ENCODE peak calls at places on chromosomes 5 and 9, in eight cellular contexts. One of them, this sample, is unnamed.

GRCh38 chr5:159786901-159787691 is 129.2 kb upstream of the ADRA1B start:
- DNase-seq in stimulated activated CD4-positive, alpha-beta T cell treated with anti-CD3 and anti-CD28 coated beads, Interleukin-12 subunit alpha, Interleukin-12 subunit beta, amount 100 ng/mL, for 4 hours: no peak
- DNase-seq in mucosa of gallbladder: no peak
- DNase-seq in substantia nigra: no peak
- DNase-seq in cardiac septum: no peak
- DNase-seq in hypothalamus: no peak
- DNase-seq in frontal cortex: no peak
- DNase-seq in activated T-helper 2 cell treated with anti-CD3 and anti-CD28 coated beads, Interferon-gamma antibody, Interleukin-2, Interleukin-4, amounts not matched to agents 10 μg/mL and 5 μg/mL and 100 μg/mL, durations not matched to agents 14 hours and 24 hours and 36 hours: no peak
- DNase-seq in this sample: no peak

GRCh38 chr5:159001247-159001646 is 98.5 kb downstream of the EBF1 start:
- DNase-seq in frontal cortex: no peak
- DNase-seq in activated T-helper 2 cell treated with anti-CD3 and anti-CD28 coated beads, Interferon-gamma antibody, Interleukin-2, Interleukin-4, amounts not matched to agents 10 μg/mL and 5 μg/mL and 100 μg/mL, durations not matched to agents 14 hours and 24 hours and 36 hours: no peak
- DNase-seq in mucosa of gallbladder: no peak
- DNase-seq in cardiac septum: no peak
- DNase-seq in substantia nigra: no peak
- DNase-seq in stimulated activated CD4-positive, alpha-beta T cell treated with anti-CD3 and anti-CD28 coated beads, Interleukin-12 subunit alpha, Interleukin-12 subunit beta, amount 100 ng/mL, for 4 hours: no peak
- DNase-seq in hypothalamus: no peak
- DNase-seq in this sample: no peak

GRCh38 chr5:133789428-133789827 is 177.1 kb upstream of the FSTL4 start:
- DNase-seq in mucosa of gallbladder: no peak
- DNase-seq in cardiac septum: no peak
- DNase-seq in frontal cortex: no peak
- DNase-seq in activated T-helper 2 cell treated with anti-CD3 and anti-CD28 coated beads, Interferon-gamma antibody, Interleukin-2, Interleukin-4, amounts not matched to agents 10 μg/mL and 5 μg/mL and 100 μg/mL, durations not matched to agents 14 hours and 24 hours and 36 hours: no peak
- DNase-seq in stimulated activated CD4-positive, alpha-beta T cell treated with anti-CD3 and anti-CD28 coated beads, Interleukin-12 subunit alpha, Interleukin-12 subunit beta, amount 100 ng/mL, for 4 hours: no peak
- DNase-seq in substantia nigra: no peak
- DNase-seq in hypothalamus: no peak
- DNase-seq in this sample: no peak

GRCh38 chr5:54845567-54845941 is 139.8 kb downstream of the ESM1 start:
- DNase-seq in substantia nigra: no peak
- DNase-seq in cardiac septum: no peak
- DNase-seq in stimulated activated CD4-positive, alpha-beta T cell treated with anti-CD3 and anti-CD28 coated beads, Interleukin-12 subunit alpha, Interleukin-12 subunit beta, amount 100 ng/mL, for 4 hours: no peak
- DNase-seq in hypothalamus: no peak
- DNase-seq in activated T-helper 2 cell treated with anti-CD3 and anti-CD28 coated beads, Interferon-gamma antibody, Interleukin-2, Interleukin-4, amounts not matched to agents 10 μg/mL and 5 μg/mL and 100 μg/mL, durations not matched to agents 14 hours and 24 hours and 36 hours: no peak
- DNase-seq in mucosa of gallbladder: no peak
- DNase-seq in frontal cortex: no peak
- DNase-seq in this sample: no peak

GRCh38 chr5:80181618-80182211 is 74.1 kb downstream of the SERINC5 start:
- DNase-seq in mucosa of gallbladder: peak
- DNase-seq in stimulated activated CD4-positive, alpha-beta T cell treated with anti-CD3 and anti-CD28 coated beads, Interleukin-12 subunit alpha, Interleukin-12 subunit beta, amount 100 ng/mL, for 4 hours: no peak
- DNase-seq in frontal cortex: no peak
- DNase-seq in substantia nigra: no peak
- DNase-seq in hypothalamus: no peak
- DNase-seq in activated T-helper 2 cell treated with anti-CD3 and anti-CD28 coated beads, Interferon-gamma antibody, Interleukin-2, Interleukin-4, amounts not matched to agents 10 μg/mL and 5 μg/mL and 100 μg/mL, durations not matched to agents 14 hours and 24 hours and 36 hours: peak
- DNase-seq in cardiac septum: no peak
- DNase-seq in this sample: no peak

GRCh38 chr9:28951945-28952344 is 1378.7 kb upstream of the C9orf72 start:
- DNase-seq in frontal cortex: no peak
- DNase-seq in cardiac septum: no peak
- DNase-seq in stimulated activated CD4-positive, alpha-beta T cell treated with anti-CD3 and anti-CD28 coated beads, Interleukin-12 subunit alpha, Interleukin-12 subunit beta, amount 100 ng/mL, for 4 hours: no peak
- DNase-seq in substantia nigra: no peak
- DNase-seq in mucosa of gallbladder: no peak
- DNase-seq in hypothalamus: no peak
- DNase-seq in activated T-helper 2 cell treated with anti-CD3 and anti-CD28 coated beads, Interferon-gamma antibody, Interleukin-2, Interleukin-4, amounts not matched to agents 10 μg/mL and 5 μg/mL and 100 μg/mL, durations not matched to agents 14 hours and 24 hours and 36 hours: no peak
- DNase-seq in this sample: no peak

GRCh38 chr9:82495884-82496777 is 507.6 kb downstream of the SPATA31D1 start:
- DNase-seq in activated T-helper 2 cell treated with anti-CD3 and anti-CD28 coated beads, Interferon-gamma antibody, Interleukin-2, Interleukin-4, amounts not matched to agents 10 μg/mL and 5 μg/mL and 100 μg/mL, durations not matched to agents 14 hours and 24 hours and 36 hours: no peak
- DNase-seq in cardiac septum: no peak
- DNase-seq in stimulated activated CD4-positive, alpha-beta T cell treated with anti-CD3 and anti-CD28 coated beads, Interleukin-12 subunit alpha, Interleukin-12 subunit beta, amount 100 ng/mL, for 4 hours: no peak
- DNase-seq in frontal cortex: no peak
- DNase-seq in substantia nigra: no peak
- DNase-seq in mucosa of gallbladder: no peak
- DNase-seq in hypothalamus: no peak
- DNase-seq in this sample: no peak

GRCh38 chr5:179805529-179806249 is 977 bp downstream of the MGAT4B start:
- DNase-seq in hypothalamus: peak
- DNase-seq in activated T-helper 2 cell treated with anti-CD3 and anti-CD28 coated beads, Interferon-gamma antibody, Interleukin-2, Interleukin-4, amounts not matched to agents 10 μg/mL and 5 μg/mL and 100 μg/mL, durations not matched to agents 14 hours and 24 hours and 36 hours: no peak
- DNase-seq in substantia nigra: no peak
- DNase-seq in frontal cortex: peak
- DNase-seq in mucosa of gallbladder: peak
- DNase-seq in cardiac septum: no peak
- DNase-seq in stimulated activated CD4-positive, alpha-beta T cell treated with anti-CD3 and anti-CD28 coated beads, Interleukin-12 subunit alpha, Interleukin-12 subunit beta, amount 100 ng/mL, for 4 hours: peak
- DNase-seq in this sample: peak

GRCh38 chr9:85522459-85523092 is 219.2 kb downstream of the AGTPBP1 start:
- DNase-seq in activated T-helper 2 cell treated with anti-CD3 and anti-CD28 coated beads, Interferon-gamma antibody, Interleukin-2, Interleukin-4, amounts not matched to agents 10 μg/mL and 5 μg/mL and 100 μg/mL, durations not matched to agents 14 hours and 24 hours and 36 hours: peak
- DNase-seq in mucosa of gallbladder: peak
- DNase-seq in stimulated activated CD4-positive, alpha-beta T cell treated with anti-CD3 and anti-CD28 coated beads, Interleukin-12 subunit alpha, Interleukin-12 subunit beta, amount 100 ng/mL, for 4 hours: peak
- DNase-seq in substantia nigra: no peak
- DNase-seq in hypothalamus: peak
- DNase-seq in frontal cortex: no peak
- DNase-seq in cardiac septum: peak
- DNase-seq in this sample: peak

GRCh38 chr5:56097055-56097454 is 102.3 kb upstream of the IL6ST start:
- DNase-seq in stimulated activated CD4-positive, alpha-beta T cell treated with anti-CD3 and anti-CD28 coated beads, Interleukin-12 subunit alpha, Interleukin-12 subunit beta, amount 100 ng/mL, for 4 hours: no peak
- DNase-seq in cardiac septum: no peak
- DNase-seq in frontal cortex: no peak
- DNase-seq in hypothalamus: no peak
- DNase-seq in mucosa of gallbladder: no peak
- DNase-seq in substantia nigra: no peak
- DNase-seq in activated T-helper 2 cell treated with anti-CD3 and anti-CD28 coated beads, Interferon-gamma antibody, Interleukin-2, Interleukin-4, amounts not matched to agents 10 μg/mL and 5 μg/mL and 100 μg/mL, durations not matched to agents 14 hours and 24 hours and 36 hours: no peak
- DNase-seq in this sample: no peak

GRCh38 chr5:28961806-28962205 is 1923.4 kb upstream of the CDH9 start:
- DNase-seq in frontal cortex: no peak
- DNase-seq in activated T-helper 2 cell treated with anti-CD3 and anti-CD28 coated beads, Interferon-gamma antibody, Interleukin-2, Interleukin-4, amounts not matched to agents 10 μg/mL and 5 μg/mL and 100 μg/mL, durations not matched to agents 14 hours and 24 hours and 36 hours: no peak
- DNase-seq in hypothalamus: no peak
- DNase-seq in cardiac septum: no peak
- DNase-seq in mucosa of gallbladder: no peak
- DNase-seq in stimulated activated CD4-positive, alpha-beta T cell treated with anti-CD3 and anti-CD28 coated beads, Interleukin-12 subunit alpha, Interleukin-12 subunit beta, amount 100 ng/mL, for 4 hours: no peak
- DNase-seq in substantia nigra: no peak
- DNase-seq in this sample: no peak

GRCh38 chr5:2391566-2391965 is 359.9 kb downstream of the IRX2 start:
- DNase-seq in mucosa of gallbladder: no peak
- DNase-seq in cardiac septum: no peak
- DNase-seq in stimulated activated CD4-positive, alpha-beta T cell treated with anti-CD3 and anti-CD28 coated beads, Interleukin-12 subunit alpha, Interleukin-12 subunit beta, amount 100 ng/mL, for 4 hours: no peak
- DNase-seq in hypothalamus: no peak
- DNase-seq in activated T-helper 2 cell treated with anti-CD3 and anti-CD28 coated beads, Interferon-gamma antibody, Interleukin-2, Interleukin-4, amounts not matched to agents 10 μg/mL and 5 μg/mL and 100 μg/mL, durations not matched to agents 14 hours and 24 hours and 36 hours: no peak
- DNase-seq in substantia nigra: no peak
- DNase-seq in frontal cortex: no peak
- DNase-seq in this sample: no peak

GRCh38 chr5:149938791-149939358 is 5.7 kb downstream of the PDE6A start:
- DNase-seq in hypothalamus: no peak
- DNase-seq in stimulated activated CD4-positive, alpha-beta T cell treated with anti-CD3 and anti-CD28 coated beads, Interleukin-12 subunit alpha, Interleukin-12 subunit beta, amount 100 ng/mL, for 4 hours: no peak
- DNase-seq in substantia nigra: no peak
- DNase-seq in frontal cortex: no peak
- DNase-seq in cardiac septum: no peak
- DNase-seq in activated T-helper 2 cell treated with anti-CD3 and anti-CD28 coated beads, Interferon-gamma antibody, Interleukin-2, Interleukin-4, amounts not matched to agents 10 μg/mL and 5 μg/mL and 100 μg/mL, durations not matched to agents 14 hours and 24 hours and 36 hours: no peak
- DNase-seq in mucosa of gallbladder: no peak
- DNase-seq in this sample: no peak

GRCh38 chr9:107462691-107463090 is 26.9 kb downstream of the KLF4 start:
- DNase-seq in hypothalamus: no peak
- DNase-seq in substantia nigra: no peak
- DNase-seq in frontal cortex: no peak
- DNase-seq in stimulated activated CD4-positive, alpha-beta T cell treated with anti-CD3 and anti-CD28 coated beads, Interleukin-12 subunit alpha, Interleukin-12 subunit beta, amount 100 ng/mL, for 4 hours: no peak
- DNase-seq in mucosa of gallbladder: no peak
- DNase-seq in cardiac septum: no peak
- DNase-seq in activated T-helper 2 cell treated with anti-CD3 and anti-CD28 coated beads, Interferon-gamma antibody, Interleukin-2, Interleukin-4, amounts not matched to agents 10 μg/mL and 5 μg/mL and 100 μg/mL, durations not matched to agents 14 hours and 24 hours and 36 hours: no peak
- DNase-seq in this sample: no peak

GRCh38 chr5:21663082-21663481 is 1190.1 kb downstream of the CDH12 start:
- DNase-seq in substantia nigra: no peak
- DNase-seq in activated T-helper 2 cell treated with anti-CD3 and anti-CD28 coated beads, Interferon-gamma antibody, Interleukin-2, Interleukin-4, amounts not matched to agents 10 μg/mL and 5 μg/mL and 100 μg/mL, durations not matched to agents 14 hours and 24 hours and 36 hours: no peak
- DNase-seq in frontal cortex: no peak
- DNase-seq in cardiac septum: no peak
- DNase-seq in stimulated activated CD4-positive, alpha-beta T cell treated with anti-CD3 and anti-CD28 coated beads, Interleukin-12 subunit alpha, Interleukin-12 subunit beta, amount 100 ng/mL, for 4 hours: no peak
- DNase-seq in hypothalamus: no peak
- DNase-seq in mucosa of gallbladder: no peak
- DNase-seq in this sample: no peak

GRCh38 chr9:78115073-78115472 is 83.5 kb upstream of the GNAQ start:
- DNase-seq in frontal cortex: no peak
- DNase-seq in substantia nigra: no peak
- DNase-seq in hypothalamus: no peak
- DNase-seq in activated T-helper 2 cell treated with anti-CD3 and anti-CD28 coated beads, Interferon-gamma antibody, Interleukin-2, Interleukin-4, amounts not matched to agents 10 μg/mL and 5 μg/mL and 100 μg/mL, durations not matched to agents 14 hours and 24 hours and 36 hours: no peak
- DNase-seq in stimulated activated CD4-positive, alpha-beta T cell treated with anti-CD3 and anti-CD28 coated beads, Interleukin-12 subunit alpha, Interleukin-12 subunit beta, amount 100 ng/mL, for 4 hours: no peak
- DNase-seq in mucosa of gallbladder: no peak
- DNase-seq in cardiac septum: no peak
- DNase-seq in this sample: no peak

GRCh38 chr9:38145526-38146053 is 76.6 kb upstream of the SHB start:
- DNase-seq in stimulated activated CD4-positive, alpha-beta T cell treated with anti-CD3 and anti-CD28 coated beads, Interleukin-12 subunit alpha, Interleukin-12 subunit beta, amount 100 ng/mL, for 4 hours: no peak
- DNase-seq in cardiac septum: no peak
- DNase-seq in substantia nigra: no peak
- DNase-seq in hypothalamus: no peak
- DNase-seq in activated T-helper 2 cell treated with anti-CD3 and anti-CD28 coated beads, Interferon-gamma antibody, Interleukin-2, Interleukin-4, amounts not matched to agents 10 μg/mL and 5 μg/mL and 100 μg/mL, durations not matched to agents 14 hours and 24 hours and 36 hours: no peak
- DNase-seq in mucosa of gallbladder: no peak
- DNase-seq in frontal cortex: no peak
- DNase-seq in this sample: no peak

GRCh38 chr9:133377721-133378216 is 1.6 kb downstream of the STKLD1 start:
- DNase-seq in hypothalamus: no peak
- DNase-seq in mucosa of gallbladder: no peak
- DNase-seq in frontal cortex: no peak
- DNase-seq in activated T-helper 2 cell treated with anti-CD3 and anti-CD28 coated beads, Interferon-gamma antibody, Interleukin-2, Interleukin-4, amounts not matched to agents 10 μg/mL and 5 μg/mL and 100 μg/mL, durations not matched to agents 14 hours and 24 hours and 36 hours: no peak
- DNase-seq in cardiac septum: no peak
- DNase-seq in substantia nigra: no peak
- DNase-seq in stimulated activated CD4-positive, alpha-beta T cell treated with anti-CD3 and anti-CD28 coated beads, Interleukin-12 subunit alpha, Interleukin-12 subunit beta, amount 100 ng/mL, for 4 hours: no peak
- DNase-seq in this sample: no peak

GRCh38 chr9:132773093-132773492 is 102.8 kb downstream of the GTF3C4 start:
- DNase-seq in frontal cortex: no peak
- DNase-seq in stimulated activated CD4-positive, alpha-beta T cell treated with anti-CD3 and anti-CD28 coated beads, Interleukin-12 subunit alpha, Interleukin-12 subunit beta, amount 100 ng/mL, for 4 hours: no peak
- DNase-seq in hypothalamus: no peak
- DNase-seq in activated T-helper 2 cell treated with anti-CD3 and anti-CD28 coated beads, Interferon-gamma antibody, Interleukin-2, Interleukin-4, amounts not matched to agents 10 μg/mL and 5 μg/mL and 100 μg/mL, durations not matched to agents 14 hours and 24 hours and 36 hours: no peak
- DNase-seq in cardiac septum: no peak
- DNase-seq in substantia nigra: no peak
- DNase-seq in mucosa of gallbladder: no peak
- DNase-seq in this sample: no peak

GRCh38 chr9:35533398-35533797 is 43.5 kb downstream of the RUSC2 start:
- DNase-seq in cardiac septum: no peak
- DNase-seq in frontal cortex: no peak
- DNase-seq in hypothalamus: no peak
- DNase-seq in mucosa of gallbladder: no peak
- DNase-seq in substantia nigra: no peak
- DNase-seq in stimulated activated CD4-positive, alpha-beta T cell treated with anti-CD3 and anti-CD28 coated beads, Interleukin-12 subunit alpha, Interleukin-12 subunit beta, amount 100 ng/mL, for 4 hours: no peak
- DNase-seq in activated T-helper 2 cell treated with anti-CD3 and anti-CD28 coated beads, Interferon-gamma antibody, Interleukin-2, Interleukin-4, amounts not matched to agents 10 μg/mL and 5 μg/mL and 100 μg/mL, durations not matched to agents 14 hours and 24 hours and 36 hours: no peak
- DNase-seq in this sample: no peak